ENCODE peak calls at places on chromosomes 6 and 20, in ten cellular contexts. H is Peyer's patch, M is PC-3, B is spleen, K is type B pancreatic cell, R is prostate gland, X is vagina, E is BE2C, U is nephron progenitor cell, D is endothelial cell. G is an unnamed sample.

GRCh38 chr20:50344232-50345071 is 153.8 kb downstream of the CEBPB start:
- DNase-seq in H (no peak), M (no peak), B (no peak), K (no peak), R (no peak), X (no peak), E (no peak), U (no peak), D (no peak), G (no peak)

GRCh38 chr6:133632206-133632605 is 256.7 kb upstream of the TCF21 start:
- DNase-seq in H (no peak), M (peak; percentile 46), B (no peak), K (no peak), R (no peak), X (no peak), E (no peak), U (no peak), D (no peak), G (no peak)

GRCh38 chr6:158803733-158804143 is 15.4 kb downstream of the EZR start:
- DNase-seq in H (no peak), M (peak; percentile 81), B (no peak), K (no peak), R (peak; percentile 63), X (no peak), E (no peak), U (no peak), D (peak; percentile 27), G (no peak)

GRCh38 chr6:21772467-21772866 is 178.9 kb downstream of the SOX4 start:
- DNase-seq in H (no peak), M (no peak), B (no peak), K (no peak), R (no peak), X (no peak), E (no peak), U (no peak), D (no peak), G (no peak)

GRCh38 chr20:18048191-18048590 is 9.5 kb downstream of the OVOL2 start:
- DNase-seq in H (no peak), M (no peak), B (no peak), K (no peak), R (no peak), X (no peak), E (no peak), U (no peak), D (no peak), G (no peak)

GRCh38 chr20:25045343-25045712 is 12.6 kb downstream of the ACSS1 start:
- DNase-seq in H (peak; percentile 70), M (no peak), B (peak; percentile 74), K (no peak), R (no peak), X (no peak), E (no peak), U (no peak), D (no peak), G (no peak)

GRCh38 chr6:158175111-158175510 is 7.0 kb downstream of the GTF2H5 start:
- DNase-seq in H (no peak), M (no peak), B (no peak), K (no peak), R (no peak), X (no peak), E (no peak), U (no peak), D (no peak), G (no peak)

GRCh38 chr20:2254333-2254732 is 41.5 kb upstream of the TGM3 start:
- DNase-seq in H (no peak), M (peak; percentile 40), B (no peak), K (no peak), R (no peak), X (no peak), E (no peak), U (no peak), D (no peak), G (no peak)

GRCh38 chr20:44471481-44471882 is 4.2 kb upstream of the TTPAL start:
- DNase-seq in H (no peak), M (peak; percentile 70), B (no peak), K (no peak), R (no peak), X (no peak), E (no peak), U (no peak), D (no peak), G (no peak)

GRCh38 chr6:45480697-45481415 is 103.1 kb upstream of the SUPT3H start:
- DNase-seq in H (no peak), M (no peak), B (no peak), K (no peak), R (no peak), X (no peak), E (no peak), U (no peak), D (no peak), G (no peak)

GRCh38 chr6:100166991-100167390 is 173.0 kb upstream of the MCHR2 start:
- DNase-seq in H (no peak), M (no peak), B (no peak), K (no peak), R (no peak), X (no peak), E (no peak), U (no peak), D (no peak), G (no peak)

DNA sequence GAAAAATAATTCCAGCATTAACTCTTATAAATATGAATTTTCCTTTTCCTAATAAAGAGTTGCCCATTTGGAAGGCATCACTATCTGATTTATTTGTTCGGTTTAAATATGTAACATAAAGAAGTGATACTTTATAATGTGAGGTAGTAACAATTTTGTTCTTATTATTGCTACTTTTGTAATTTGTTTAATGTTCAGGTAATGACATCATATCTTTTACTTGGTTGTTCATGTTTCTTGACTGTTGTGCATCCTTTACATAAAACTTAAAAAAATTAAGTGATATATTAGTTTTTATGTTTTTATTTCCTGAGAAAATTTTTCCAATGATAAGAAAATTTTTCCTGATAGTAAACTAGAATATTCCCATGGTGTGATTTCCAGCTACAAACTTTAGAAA is 124.6 kb downstream of the AFG1L start:
- DNase-seq in H (no peak), M (no peak), B (no peak), K (no peak), R (no peak), X (no peak), E (no peak), U (no peak), D (no peak), G (no peak)
- TF ChIP-seq CTCF in H (no peak), M (no peak), B (no peak), K (no peak), R (no peak), X (no peak), E (no peak), U (no peak), D (no peak), G (no peak)

GRCh38 chr6:14787677-14788076 is 458.2 kb upstream of the JARID2 start:
- DNase-seq in H (no peak), M (no peak), B (no peak), K (no peak), R (no peak), X (no peak), E (no peak), U (no peak), D (no peak), G (no peak)
- TF ChIP-seq CTCF in H (no peak), M (no peak), B (no peak), K (no peak), R (no peak), X (no peak), E (no peak), U (no peak), D (no peak), G (no peak)

DNA sequence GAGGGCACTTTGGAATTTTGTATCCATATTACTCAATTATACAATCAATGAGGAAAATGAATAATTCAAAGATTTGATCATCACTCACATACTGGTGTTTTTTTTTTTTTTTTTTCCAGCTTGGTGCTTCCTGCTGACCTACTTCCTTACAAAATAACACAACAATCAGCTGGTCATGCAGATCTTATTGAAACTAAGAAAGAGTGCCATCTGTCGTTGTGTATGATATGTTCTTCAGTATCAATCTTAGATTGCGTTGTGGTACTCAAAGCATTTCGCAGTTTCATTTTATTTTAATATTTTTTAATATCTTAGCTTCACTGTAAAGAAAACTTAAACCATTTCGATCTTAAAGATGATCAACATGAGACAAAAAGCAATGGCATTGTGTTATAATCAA is 155.6 kb downstream of the OGFRL1 start:
- DNase-seq in H (no peak), M (peak; percentile 40), B (no peak), K (no peak), R (no peak), X (no peak), E (no peak), U (no peak), D (no peak), G (no peak)
- TF ChIP-seq CTCF in H (no peak), M (peak; percentile 49), B (no peak), K (no peak), R (peak; percentile 8), X (no peak), E (no peak), U (no peak), D (no peak), G (no peak)

GRCh38 chr6:145508107-145508506 is 227.2 kb downstream of the EPM2A start:
- DNase-seq in H (no peak), M (peak; percentile 29), B (no peak), K (no peak), R (no peak), X (no peak), E (no peak), U (no peak), D (no peak), G (no peak)
- TF ChIP-seq CTCF in H (no peak), M (peak; percentile 52), B (no peak), K (peak; percentile 16), R (no peak), X (no peak), E (peak; percentile 64), U (no peak), D (no peak), G (no peak)

GRCh38 chr6:51613558-51613957 is 473.9 kb downstream of the PKHD1 start:
- DNase-seq in H (no peak), M (peak; percentile 62), B (no peak), K (no peak), R (no peak), X (no peak), E (no peak), U (no peak), D (no peak), G (no peak)

GRCh38 chr6:51614725-51615124 is 472.7 kb downstream of the PKHD1 start:
- DNase-seq in H (no peak), M (peak; percentile 9), B (no peak), K (no peak), R (no peak), X (no peak), E (no peak), U (no peak), D (no peak), G (no peak)

GRCh38 chr6:51619042-51619799 is 468.2 kb downstream of the PKHD1 start:
- DNase-seq in H (no peak), M (no peak), B (no peak), K (no peak), R (no peak), X (no peak), E (no peak), U (no peak), D (no peak), G (no peak)

DNA sequence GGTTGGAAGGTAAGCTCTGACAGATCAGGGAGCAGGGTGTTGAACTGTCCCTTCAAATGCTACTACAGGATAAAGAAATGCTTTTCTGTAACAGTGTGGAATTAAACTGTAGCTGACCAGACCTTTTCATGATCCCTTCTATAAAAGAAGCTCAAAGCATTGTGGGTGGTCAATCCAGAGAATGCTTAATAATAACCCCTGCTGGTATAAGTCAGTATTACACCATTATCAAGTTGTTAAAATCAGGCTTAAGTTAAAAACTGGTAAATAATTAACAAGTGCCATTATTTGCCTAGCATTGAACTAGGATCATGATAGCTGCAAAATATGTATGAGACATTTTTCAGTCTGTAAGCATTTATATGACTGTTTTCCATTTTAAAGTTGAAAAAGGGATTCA is 468.9 kb downstream of the PKHD1 start:
- DNase-seq in H (no peak), M (peak; percentile 46), B (no peak), K (no peak), R (no peak), X (no peak), E (no peak), U (no peak), D (no peak), G (no peak)
- TF ChIP-seq CTCF in H (peak; percentile 25), M (peak; percentile 65), B (no peak), K (peak; percentile 76), R (no peak), X (peak; percentile 5), E (peak; percentile 50), U (peak; percentile 48), D (peak; percentile 86), G (no peak)

G was measured in lung.